ENCODE peak calls at places on chromosome 15, in ten cellular contexts. H is A549, I is sigmoid colon, C is foreskin fibroblast, Q is AG09309, M is pancreas, R is esophagus muscularis mucosa, A is GM06990, X is AG04449, B is endothelial cell of umbilical vein. L is an unnamed sample.

GRCh38 chr15:96184297-96184696 is 146.2 kb upstream of the NR2F2 start:
- DNase-seq in M (no peak), C (no peak), H (peak), A (no peak), Q (no peak), X (no peak), B (no peak), I (no peak), R (no peak), L (no peak)

GRCh38 chr15:60649845-60650548 is 171.1 kb upstream of the ICE2 start:
- DNase-seq in C (no peak), X (no peak), H (no peak), A (peak), Q (no peak), R (no peak), B (no peak), I (no peak), M (no peak), L (peak)

GRCh38 chr15:33310481-33311311 is at the start of gene RYR3:
- DNase-seq in Q (no peak), X (no peak), A (peak), C (peak), B (no peak), I (peak), H (no peak), R (peak), M (peak), L (peak)

GRCh38 chr15:98513428-98513991 is 134.8 kb upstream of the IGF1R start:
- DNase-seq in A (no peak), I (no peak), X (no peak), Q (no peak), M (no peak), H (no peak), R (peak), B (no peak), C (no peak), L (no peak)

GRCh38 chr15:56496635-56497034 is 31.7 kb upstream of the MNS1 start:
- DNase-seq in C (peak), I (no peak), R (no peak), H (peak), A (no peak), Q (peak), M (no peak), B (peak), X (peak), L (peak)

GRCh38 chr15:78431955-78432354 is 6.1 kb upstream of the IREB2 start:
- DNase-seq in I (no peak), H (no peak), C (no peak), R (no peak), Q (no peak), A (no peak), M (no peak), X (no peak), B (no peak), L (no peak)

GRCh38 chr15:29616512-29616911 is 205.8 kb downstream of the TJP1 start:
- DNase-seq in M (no peak), B (peak), R (no peak), I (no peak), C (no peak), A (no peak), Q (no peak), H (no peak), X (no peak), L (no peak)

GRCh38 chr15:52528465-52529288 is at the start of gene MYO5A:
- DNase-seq in C (peak), I (peak), R (no peak), X (no peak), H (peak), M (peak), B (peak), A (peak), Q (peak), L (peak)

GRCh38 chr15:90174140-90174891 is 26.8 kb upstream of the SEMA4B start:
- DNase-seq in I (peak), A (no peak), M (peak), H (no peak), X (no peak), Q (no peak), C (peak), R (peak), B (peak), L (no peak)

GRCh38 chr15:92449476-92449875 is 55.8 kb downstream of the ST8SIA2 start:
- DNase-seq in C (no peak), H (no peak), Q (peak), I (no peak), B (no peak), M (no peak), R (no peak), A (no peak), X (peak), L (peak)

GRCh38 chr15:35506272-35506870 is 39.6 kb downstream of the DPH6 start:
- DNase-seq in X (no peak), H (no peak), B (no peak), Q (no peak), M (no peak), C (no peak), A (no peak), I (no peak), R (no peak), L (no peak)

GRCh38 chr15:48388937-48389309 is 57.7 kb downstream of the DUT start:
- DNase-seq in C (no peak), A (no peak), H (no peak), B (no peak), M (no peak), R (no peak), Q (no peak), I (no peak), X (no peak), L (peak)

GRCh38 chr15:89450076-89451006 is 46.0 kb downstream of the RHCG start:
- DNase-seq in Q (no peak), C (no peak), R (no peak), H (no peak), M (no peak), X (no peak), B (no peak), A (no peak), I (peak), L (no peak)

GRCh38 chr15:89118481-89118989 is 30.3 kb downstream of the ABHD2 start:
- DNase-seq in R (no peak), B (peak), I (no peak), A (no peak), H (no peak), M (no peak), C (no peak), X (no peak), Q (no peak), L (no peak)

GRCh38 chr15:51917493-51917892 is 54.1 kb downstream of the LEO1 start:
- DNase-seq in R (no peak), A (no peak), B (peak), H (peak), C (peak), X (no peak), I (no peak), M (no peak), Q (no peak), L (peak)

GRCh38 chr15:29776859-29777258 is 45.4 kb downstream of the TJP1 start:
- DNase-seq in X (no peak), R (no peak), A (no peak), I (no peak), B (no peak), C (no peak), H (no peak), Q (no peak), M (no peak), L (no peak)

GRCh38 chr15:74695597-74696397 is at the start of gene EDC3:
- DNase-seq in R (peak), H (peak), I (peak), C (peak), Q (peak), X (peak), M (peak), A (peak), B (peak), L (peak)

GRCh38 chr15:96462768-96463167 is 132.3 kb downstream of the NR2F2 start:
- DNase-seq in Q (no peak), C (peak), R (no peak), X (no peak), B (peak), H (no peak), A (no peak), I (no peak), M (no peak), L (peak)

GRCh38 chr15:47404877-47405276 is 312.4 kb upstream of the SEMA6D start:
- DNase-seq in C (no peak), X (no peak), A (no peak), M (no peak), I (no peak), Q (no peak), H (no peak), B (no peak), R (no peak), L (no peak)

GRCh38 chr15:64216722-64217428 is 54.1 kb upstream of the PPIB start:
- DNase-seq in X (no peak), Q (no peak), R (no peak), C (peak), B (peak), I (no peak), A (no peak), H (no peak), M (peak), L (peak)

GRCh38 chr15:34896183-34896582 is 73.4 kb downstream of the AQR start:
- DNase-seq in I (no peak), Q (no peak), R (no peak), C (no peak), H (no peak), M (no peak), X (no peak), B (no peak), A (no peak), L (no peak)

GRCh38 chr15:68630836-68631235 is 52.0 kb downstream of the CORO2B start:
- DNase-seq in C (no peak), X (no peak), I (no peak), A (no peak), M (no peak), B (no peak), Q (no peak), R (no peak), H (no peak), L (no peak)

GRCh38 chr15:68631621-68632051 is 52.8 kb downstream of the CORO2B start:
- DNase-seq in B (no peak), X (no peak), I (no peak), M (no peak), C (no peak), Q (no peak), A (no peak), H (no peak), R (no peak), L (no peak)

GRCh38 chr15:68630205-68630555 is 51.4 kb downstream of the CORO2B start:
- DNase-seq in I (no peak), C (no peak), B (no peak), Q (no peak), A (no peak), R (no peak), X (no peak), M (no peak), H (no peak), L (no peak)

GRCh38 chr15:68633181-68634121 is 54.7 kb downstream of the CORO2B start:
- DNase-seq in B (no peak), C (no peak), Q (no peak), I (no peak), R (no peak), H (no peak), A (no peak), X (no peak), M (no peak), L (no peak)

DNA sequence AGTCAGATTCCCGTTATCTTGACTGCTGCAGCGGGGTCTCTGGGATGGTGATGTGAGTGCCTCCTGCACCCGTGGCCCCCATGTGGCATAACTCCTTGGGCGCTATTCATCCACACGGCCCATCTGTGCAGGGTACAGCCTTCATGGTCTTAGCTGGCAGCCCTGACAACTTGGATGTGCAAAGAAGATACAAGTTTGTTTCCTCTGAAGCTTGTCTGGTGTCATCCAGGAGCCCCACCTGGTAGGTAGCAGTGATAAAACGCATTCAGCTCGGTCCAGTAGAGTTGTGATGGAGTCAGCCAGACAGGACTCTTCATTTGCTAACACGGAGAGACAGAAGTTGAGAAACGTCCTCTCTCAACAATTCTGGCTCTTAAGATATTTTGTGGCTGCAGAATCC is 53.3 kb downstream of the CORO2B start:
- DNase-seq in H (no peak), B (no peak), R (no peak), Q (no peak), M (no peak), A (no peak), X (no peak), I (no peak), C (no peak), L (no peak)
- H3K4me3 ChIP-seq in H (no peak), B (no peak), R (no peak), Q (no peak), M (no peak), A (no peak), X (no peak), I (no peak), C (no peak), L (no peak)

GRCh38 chr15:69952210-69952555 is 145.5 kb downstream of the TLE3 start:
- DNase-seq in C (no peak), A (no peak), X (no peak), I (no peak), M (no peak), Q (no peak), R (peak), H (no peak), B (no peak), L (no peak)

GRCh38 chr15:69953816-69954215 is 143.9 kb downstream of the TLE3 start:
- DNase-seq in R (peak), H (no peak), C (no peak), Q (no peak), A (no peak), X (no peak), B (no peak), I (no peak), M (no peak), L (no peak)

GRCh38 chr15:69955240-69955894 is 142.3 kb downstream of the TLE3 start:
- DNase-seq in X (no peak), B (no peak), M (no peak), R (peak), C (no peak), I (no peak), A (no peak), H (no peak), Q (no peak), L (no peak)

GRCh38 chr15:69954726-69955125 is 143.0 kb downstream of the TLE3 start:
- DNase-seq in A (no peak), M (no peak), R (no peak), Q (no peak), I (no peak), H (no peak), X (no peak), C (no peak), B (no peak), L (no peak)

DNA sequence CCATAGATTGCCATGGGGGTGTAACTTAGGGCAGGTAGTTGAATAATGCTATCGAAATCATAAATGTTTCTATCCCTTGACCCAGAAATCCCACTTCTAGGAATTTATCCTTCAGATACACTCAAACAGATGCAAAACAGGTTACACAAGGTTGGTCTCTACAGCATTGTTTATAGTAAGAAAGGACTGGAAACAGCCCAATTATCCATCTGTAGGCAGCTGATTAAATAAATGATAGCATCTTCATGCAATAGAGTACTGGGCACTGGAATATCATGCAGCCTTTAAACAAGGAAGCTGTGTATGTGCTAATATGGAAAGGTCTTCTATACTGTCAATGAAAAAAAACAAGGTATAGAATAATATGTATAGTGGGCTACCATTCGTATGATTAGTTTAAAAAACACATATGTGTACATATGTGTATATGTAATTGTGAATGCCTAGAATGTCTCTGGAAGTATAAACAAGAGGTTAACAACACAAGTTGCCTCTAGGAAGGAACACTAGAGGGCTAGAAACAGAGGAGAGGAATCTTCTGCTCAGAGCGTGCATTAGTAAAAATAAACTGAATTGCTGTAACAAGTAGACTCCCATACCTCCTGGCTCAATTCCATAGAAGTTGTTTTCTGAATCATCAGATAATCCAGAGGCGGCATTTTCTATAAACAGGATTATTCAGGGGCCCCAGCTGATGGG is 146.1 kb downstream of the TLE3 start:
- DNase-seq in X (no peak), M (no peak), R (peak), C (no peak), A (no peak), H (no peak), B (no peak), Q (no peak), I (no peak), L (no peak)
- TF ChIP-seq CTCF in X (no peak), M (no peak), R (no peak), C (no peak), A (no peak), H (no peak), B (no peak), Q (no peak), I (no peak), L (no peak)

DNA sequence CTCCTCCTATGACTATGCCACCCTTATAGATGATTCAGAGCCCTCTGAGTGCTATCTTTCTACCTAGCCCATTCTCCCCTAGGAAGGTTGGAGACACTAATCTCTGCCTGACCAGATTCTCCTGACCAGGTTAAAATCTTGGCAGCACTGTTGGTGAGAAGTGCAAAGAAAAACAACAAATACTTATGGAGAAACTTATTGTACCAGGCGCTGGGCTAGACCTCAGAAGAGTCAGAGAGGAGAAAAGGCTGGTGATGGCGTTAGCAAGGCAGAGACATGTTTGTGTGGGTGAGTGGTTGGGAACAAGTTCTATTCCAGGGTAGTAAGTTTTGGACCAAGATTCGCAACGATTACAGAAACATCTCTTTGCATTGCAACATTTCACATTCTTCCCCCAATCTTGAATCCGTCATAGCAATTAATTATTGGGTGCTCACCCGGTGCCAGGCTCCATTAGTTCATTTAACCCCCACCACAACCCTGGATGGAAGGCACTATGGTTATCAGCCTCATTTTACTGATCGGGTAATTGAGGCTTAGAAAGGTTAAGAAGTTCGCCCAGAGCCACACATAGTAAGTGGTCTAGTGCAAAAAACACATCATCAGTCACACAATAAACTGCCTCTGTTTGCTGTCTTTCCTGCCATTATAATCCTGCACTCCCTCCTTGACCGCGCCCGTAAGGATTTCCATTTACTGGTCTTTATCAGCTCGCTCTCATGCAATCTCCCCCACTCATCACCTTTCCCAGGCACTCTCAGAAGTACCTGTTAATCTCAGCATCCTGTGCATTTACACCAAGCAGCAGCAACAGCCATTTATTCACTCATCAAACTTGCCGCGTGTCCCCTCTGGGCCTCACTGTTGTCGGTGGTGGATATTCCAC is 672 bp upstream of the TSPAN3 start:
- DNase-seq in H (no peak), Q (no peak), B (no peak), I (no peak), X (no peak), R (no peak), C (no peak), A (no peak), M (no peak), L (peak)
- H3K4me3 ChIP-seq in H (no peak), Q (peak), B (no peak), I (peak), X (peak), R (peak), C (peak), A (no peak), M (peak), L (no peak)

DNA sequence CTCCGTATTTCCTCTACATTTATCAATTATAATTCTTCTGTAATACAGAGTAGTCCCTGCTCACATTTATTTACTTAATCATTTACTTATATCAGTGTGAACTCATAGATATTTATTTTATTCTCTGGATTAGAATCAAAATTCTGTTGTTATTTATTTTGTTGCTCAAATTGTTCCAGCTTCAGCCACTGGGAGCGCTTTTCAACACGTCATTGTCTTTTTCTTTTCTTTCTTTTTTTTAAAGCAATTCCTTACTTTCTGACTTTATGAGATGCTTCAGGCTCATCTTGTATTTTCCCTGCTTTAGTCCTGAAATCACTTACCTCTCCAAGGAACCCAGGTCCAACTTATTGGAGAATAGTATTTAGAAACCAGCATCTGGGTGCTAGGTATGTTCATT is 53.4 kb downstream of the GLCE start:
- DNase-seq in H (no peak), A (no peak), X (no peak), R (no peak), Q (no peak), I (no peak), M (no peak), C (no peak), B (no peak), L (no peak)
- TF ChIP-seq CTCF in H (no peak), A (no peak), X (no peak), R (no peak), Q (no peak), I (no peak), M (no peak), C (no peak), B (no peak), L (no peak)

GRCh38 chr15:58042006-58042405 is 23.5 kb downstream of the ALDH1A2 start:
- DNase-seq in X (no peak), B (no peak), H (no peak), M (no peak), I (no peak), Q (no peak), A (no peak), C (no peak), R (no peak), L (no peak)

GRCh38 chr15:58038426-58039106 is 26.9 kb downstream of the ALDH1A2 start:
- DNase-seq in H (no peak), Q (no peak), X (no peak), R (no peak), B (peak), A (no peak), M (no peak), I (no peak), C (peak), L (peak)

GRCh38 chr15:58037902-58038301 is 27.6 kb downstream of the ALDH1A2 start:
- DNase-seq in M (no peak), I (no peak), H (no peak), C (no peak), Q (no peak), A (no peak), B (peak), X (no peak), R (no peak), L (no peak)

GRCh38 chr15:58039260-58040035 is 26.1 kb downstream of the ALDH1A2 start:
- DNase-seq in I (no peak), H (no peak), A (no peak), R (no peak), M (no peak), X (no peak), C (no peak), Q (no peak), B (peak), L (no peak)

GRCh38 chr15:58040117-58040516 is 25.4 kb downstream of the ALDH1A2 start:
- DNase-seq in M (no peak), Q (no peak), C (no peak), X (no peak), I (no peak), A (no peak), H (no peak), B (no peak), R (no peak), L (no peak)
- H3K4me3 ChIP-seq in M (no peak), Q (no peak), C (no peak), X (no peak), I (no peak), A (no peak), H (no peak), B (no peak), R (no peak), L (no peak)

DNA sequence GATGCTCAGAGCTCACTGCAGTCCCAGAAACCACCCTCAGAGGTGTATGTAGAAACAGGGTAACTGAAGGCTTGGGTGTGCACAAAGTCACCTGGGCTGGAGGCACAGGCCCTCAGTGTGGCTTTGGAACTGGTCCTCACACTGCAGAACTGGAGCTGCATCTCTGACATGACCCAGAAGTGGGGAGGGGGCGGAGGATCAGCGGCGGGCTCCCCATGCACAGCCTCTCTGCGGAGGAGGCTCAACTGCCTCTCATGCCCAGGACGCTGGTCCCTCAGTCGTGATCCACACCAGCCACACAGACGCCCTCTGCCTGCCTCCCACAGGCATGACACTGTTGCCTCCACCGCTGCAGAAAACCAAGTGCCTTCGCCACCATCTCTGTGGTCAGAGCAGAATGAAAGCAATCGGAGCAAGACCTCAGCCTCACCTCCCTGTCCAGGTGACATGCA is 73.7 kb downstream of the TM2D3 start:
- DNase-seq in C (no peak), I (no peak), A (no peak), H (peak), R (peak), Q (no peak), B (no peak), X (no peak), M (peak), L (peak)
- TF ChIP-seq CTCF in C (peak), I (no peak), A (peak), H (peak), R (peak), Q (peak), B (peak), X (peak), M (peak), L (peak)

L was measured in fibroblast of mammary gland.